ENCODE peak calls at places on chromosomes 6 and 20, in ten cellular contexts. Y is uterus; A is kidney tubule cell; J is stimulated activated CD4-positive, alpha-beta T cell treated with anti-CD3 and anti-CD28 coated beads, Interleukin-1b, Interleukin-23, amount 100 ng/mL, for 1 hour; V is midbrain; C is heart left ventricle; Z is ELR; T is amniotic stem cell; B is endothelial cell of umbilical vein; H is Ammon's horn. F is an unnamed sample.

GRCh38 chr6:35213161-35213823 is 464 bp upstream of the SCUBE3 start:
- DNase-seq in Y (no peak), C (no peak), B (no peak), J (no peak), H (no peak), Z (peak; percentile 33), T (no peak), V (no peak), A (no peak), F (no peak)

GRCh38 chr20:46995561-46996142 is 101.0 kb downstream of the EYA2 start:
- DNase-seq in J (no peak), V (no peak), Z (no peak), H (no peak), T (no peak), Y (no peak), A (no peak), C (no peak), B (no peak), F (no peak)

GRCh38 chr6:119978274-119978889 is 628.8 kb upstream of the MAN1A1 start:
- DNase-seq in C (no peak), H (no peak), A (peak; percentile 23), Y (no peak), Z (peak; percentile 22), V (no peak), B (no peak), T (peak; percentile 5), J (no peak), F (no peak)

GRCh38 chr20:44959082-44959895 is 908 bp downstream of the TOMM34 start:
- DNase-seq in V (no peak), J (no peak), H (peak; percentile 42), B (peak; percentile 76), A (peak; percentile 73), Y (no peak), Z (peak; percentile 90), T (peak; percentile 66), C (peak; percentile 40), F (peak; percentile 11)

GRCh38 chr6:107113460-107114212 is 1.7 kb downstream of the BEND3 start:
- DNase-seq in V (no peak), A (no peak), B (no peak), C (no peak), T (no peak), Z (no peak), H (no peak), Y (no peak), J (no peak), F (peak; percentile 47)

GRCh38 chr20:37090357-37090871 is 5.4 kb downstream of the RBL1 start:
- DNase-seq in T (no peak), J (no peak), Z (no peak), V (no peak), H (no peak), Y (no peak), B (no peak), C (no peak), A (no peak), F (no peak)

GRCh38 chr6:24401458-24401857 is 1.3 kb upstream of the MRS2 start:
- DNase-seq in C (no peak), H (no peak), Y (no peak), V (no peak), Z (no peak), T (no peak), J (no peak), B (no peak), A (peak; percentile 46), F (no peak)

GRCh38 chr20:23832775-23833508 is 6.4 kb upstream of the CST2 start:
- DNase-seq in V (no peak), B (no peak), H (no peak), A (peak; percentile 86), T (no peak), C (no peak), J (no peak), Z (no peak), Y (no peak), F (no peak)

GRCh38 chr6:107323133-107323785 is 136.1 kb downstream of the PDSS2 start:
- DNase-seq in Y (no peak), T (peak; percentile 7), V (no peak), H (no peak), J (no peak), Z (peak; percentile 76), B (peak; percentile 13), A (peak; percentile 46), C (no peak), F (no peak)

GRCh38 chr6:128807577-128807976 is 75.4 kb upstream of the LAMA2 start:
- DNase-seq in J (no peak), V (peak; percentile 6), Y (no peak), Z (peak; percentile 58), B (peak; percentile 62), H (no peak), C (no peak), A (peak; percentile 52), T (no peak), F (no peak)

GRCh38 chr20:14853079-14853478 is 515.7 kb upstream of the FLRT3 start:
- DNase-seq in A (no peak), H (no peak), B (no peak), C (no peak), Z (no peak), T (no peak), Y (no peak), V (no peak), J (no peak), F (no peak)

GRCh38 chr6:111540971-111541719 is 58.1 kb upstream of the REV3L start:
- DNase-seq in Z (no peak), A (peak; percentile 21), B (peak; percentile 21), C (no peak), T (no peak), H (peak; percentile 68), J (no peak), Y (no peak), V (peak; percentile 33), F (no peak)

GRCh38 chr6:55886185-55886836 is 10.9 kb upstream of the BMP5 start:
- DNase-seq in H (no peak), B (peak; percentile 30), J (no peak), T (no peak), Y (no peak), A (peak; percentile 23), Z (peak; percentile 62), V (no peak), C (no peak), F (no peak)

GRCh38 chr20:49379338-49379737 is 101.5 kb upstream of the ZNFX1 start:
- DNase-seq in B (no peak), A (no peak), Y (no peak), C (no peak), Z (no peak), J (no peak), V (no peak), H (no peak), T (no peak), F (no peak)